ENCODE peak calls at places on chromosomes 7 and 10, in five cellular contexts. W, N, K, I and Q are unnamed samples.

GRCh38 chr7:152145853-152146466 is 120.5 kb downstream of the GALNT11 start:
- DNase-seq in I (no peak), W (no peak), K (peak; percentile 64), N (peak; percentile 36), Q (no peak)

GRCh38 chr10:1741450-1741849 is 4.1 kb upstream of the ADARB2 start:
- DNase-seq in W (no peak), K (no peak), I (no peak), N (no peak), Q (no peak)

GRCh38 chr7:78018541-78019456 is 220.2 kb downstream of the PHTF2 start:
- DNase-seq in K (peak; percentile 72), N (peak; percentile 76), W (peak; percentile 33), I (peak; percentile 64), Q (no peak)

GRCh38 chr10:43965918-43966570 is 317.4 kb upstream of the ZNF32 start:
- DNase-seq in K (no peak), N (no peak), W (no peak), I (no peak), Q (peak; percentile 70)

GRCh38 chr7:155363852-155364600 is 66.3 kb downstream of the INSIG1 start:
- DNase-seq in I (no peak), W (no peak), K (no peak), N (no peak), Q (no peak)

GRCh38 chr7:37440738-37441404 is 7.8 kb downstream of the ELMO1 start:
- DNase-seq in N (no peak), W (no peak), K (no peak), I (peak; percentile 31), Q (no peak)

GRCh38 chr10:68052463-68052862 is 22.6 kb downstream of the HERC4 start:
- DNase-seq in I (no peak), N (no peak), K (no peak), W (no peak), Q (no peak)

GRCh38 chr10:59557052-59557451 is 152.6 kb downstream of the SLC16A9 start:
- DNase-seq in N (no peak), I (no peak), W (no peak), K (peak; percentile 11), Q (no peak)

GRCh38 chr7:101121996-101122932 is 4.6 kb upstream of the SERPINE1 start:
- DNase-seq in K (peak; percentile 98), I (peak; percentile 92), N (peak; percentile 86), W (peak; percentile 75), Q (no peak)

GRCh38 chr7:102973096-102973802 is 60.4 kb downstream of the LRRC17 start:
- DNase-seq in I (no peak), N (peak; percentile 38), W (no peak), K (no peak), Q (peak; percentile 64)

GRCh38 chr10:8583096-8583495 is 528.6 kb downstream of the GATA3 start:
- DNase-seq in W (no peak), I (no peak), K (no peak), N (no peak), Q (no peak)

GRCh38 chr10:44300666-44301649 is 83.9 kb downstream of the CXCL12 start:
- DNase-seq in W (peak; percentile 53), N (no peak), K (peak; percentile 81), I (peak; percentile 67), Q (peak; percentile 68)

GRCh38 chr10:19745672-19746071 is 70.6 kb upstream of the PLXDC2 start:
- DNase-seq in I (no peak), K (no peak), N (no peak), W (no peak), Q (no peak)

GRCh38 chr7:150398965-150399320 is 19.8 kb downstream of the ZNF775 start:
- DNase-seq in N (no peak), I (no peak), K (no peak), W (no peak), Q (no peak)

GRCh38 chr10:5387169-5387568 is 17.5 kb downstream of the TUBAL3 start:
- DNase-seq in N (no peak), I (no peak), W (no peak), K (no peak), Q (no peak)

GRCh38 chr7:134669845-134670373 is 23.3 kb downstream of the BPGM start:
- DNase-seq in K (peak; percentile 68), W (no peak), I (peak; percentile 59), N (no peak), Q (no peak)

GRCh38 chr7:157006829-157007469 is 3.5 kb downstream of the MNX1 start:
- DNase-seq in W (no peak), K (no peak), I (no peak), N (no peak), Q (no peak)
- TF ChIP-seq CTCF in W (no peak), K (no peak), I (no peak), N (no peak), Q (no peak)

GRCh38 chr10:26699631-26700030 is 2.1 kb downstream of the PDSS1 start:
- DNase-seq in N (no peak), I (no peak), W (no peak), K (no peak), Q (no peak)

GRCh38 chr10:26697163-26697921 is at the start of gene PDSS1:
- DNase-seq in W (peak; percentile 78), K (peak; percentile 64), I (peak; percentile 77), N (peak; percentile 78), Q (peak; percentile 93)

GRCh38 chr10:26697922-26698608 is 564 bp downstream of the PDSS1 start:
- DNase-seq in K (no peak), N (no peak), W (no peak), I (no peak), Q (no peak)

GRCh38 chr10:26698909-26699308 is 1.4 kb downstream of the PDSS1 start:
- DNase-seq in K (no peak), I (no peak), W (no peak), N (no peak), Q (no peak)

GRCh38 chr10:26696786-26697162 is 727 bp upstream of the PDSS1 start:
- DNase-seq in W (no peak), N (no peak), I (no peak), K (peak; percentile 68), Q (no peak)
- H3K27ac ChIP-seq in W (peak overlapping the region; percentile 99), N (peak overlapping the region; percentile 94), I (peak overlapping the region; percentile 94), K (peak overlapping the region; percentile 84), Q (peak overlapping the region; percentile 85)

GRCh38 chr10:87870154-87870553 is 6.7 kb downstream of the PTEN start:
- DNase-seq in K (no peak), W (no peak), N (no peak), I (no peak), Q (no peak)
- H3K4me1 ChIP-seq in K (peaks cover 7% of the 10 kb centered on the region), W (peaks cover 92% of the 10 kb centered on the region), N (peaks cover 26% of the 10 kb centered on the region), I (peaks cover 77% of the 10 kb centered on the region), Q (peaks cover 81% of the 10 kb centered on the region)

GRCh38 chr10:23354630-23355343 is 10.2 kb upstream of the C10orf67 start:
- DNase-seq in I (no peak), K (no peak), N (no peak), W (no peak), Q (no peak)

GRCh38 chr10:23362069-23362830 is 17.7 kb upstream of the C10orf67 start:
- DNase-seq in K (no peak), W (no peak), I (no peak), N (no peak), Q (no peak)

GRCh38 chr10:23359692-23360380 is 15.2 kb upstream of the C10orf67 start:
- DNase-seq in K (no peak), I (peak; percentile 46), N (no peak), W (no peak), Q (no peak)

GRCh38 chr10:23361665-23362064 is 17.1 kb upstream of the C10orf67 start:
- DNase-seq in N (no peak), K (no peak), W (no peak), I (no peak), Q (no peak)

DNA sequence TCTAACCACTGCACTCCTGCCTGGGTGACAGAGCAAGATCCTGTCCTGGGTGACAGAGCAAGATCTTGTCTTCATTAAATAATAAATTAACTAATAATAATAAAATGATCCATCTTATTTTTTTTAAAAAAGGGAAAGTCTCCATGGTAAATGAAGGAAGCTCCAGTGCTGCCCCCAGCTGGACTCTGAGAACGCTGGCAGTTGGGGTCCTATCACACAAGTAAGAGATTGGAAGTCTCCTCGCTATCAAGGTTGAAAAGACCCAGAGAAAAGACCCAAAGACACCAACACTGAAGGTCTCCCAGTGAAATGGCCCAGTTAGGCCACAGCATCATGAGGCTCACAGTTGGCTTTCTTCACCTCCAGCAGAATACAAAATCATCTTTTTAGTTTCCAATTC is 13.8 kb upstream of the C10orf67 start:
- DNase-seq in N (no peak), W (no peak), K (peak; percentile 60), I (no peak), Q (no peak)
- TF ChIP-seq CTCF in N (no peak), W (peak; percentile 17), K (peak; percentile 60), I (no peak), Q (no peak)

GRCh38 chr7:105270117-105270516 is 118.6 kb downstream of the SRPK2 start:
- DNase-seq in W (no peak), N (no peak), I (no peak), K (no peak), Q (no peak)

GRCh38 chr7:105267244-105267643 is 121.5 kb downstream of the SRPK2 start:
- DNase-seq in K (no peak), W (no peak), I (no peak), N (no peak), Q (no peak)

GRCh38 chr7:105269397-105269796 is 119.3 kb downstream of the SRPK2 start:
- DNase-seq in I (no peak), W (no peak), N (no peak), K (no peak), Q (no peak)

GRCh38 chr7:105268056-105268455 is 120.7 kb downstream of the SRPK2 start:
- DNase-seq in K (peak; percentile 63), N (no peak), W (no peak), I (no peak), Q (no peak)

DNA sequence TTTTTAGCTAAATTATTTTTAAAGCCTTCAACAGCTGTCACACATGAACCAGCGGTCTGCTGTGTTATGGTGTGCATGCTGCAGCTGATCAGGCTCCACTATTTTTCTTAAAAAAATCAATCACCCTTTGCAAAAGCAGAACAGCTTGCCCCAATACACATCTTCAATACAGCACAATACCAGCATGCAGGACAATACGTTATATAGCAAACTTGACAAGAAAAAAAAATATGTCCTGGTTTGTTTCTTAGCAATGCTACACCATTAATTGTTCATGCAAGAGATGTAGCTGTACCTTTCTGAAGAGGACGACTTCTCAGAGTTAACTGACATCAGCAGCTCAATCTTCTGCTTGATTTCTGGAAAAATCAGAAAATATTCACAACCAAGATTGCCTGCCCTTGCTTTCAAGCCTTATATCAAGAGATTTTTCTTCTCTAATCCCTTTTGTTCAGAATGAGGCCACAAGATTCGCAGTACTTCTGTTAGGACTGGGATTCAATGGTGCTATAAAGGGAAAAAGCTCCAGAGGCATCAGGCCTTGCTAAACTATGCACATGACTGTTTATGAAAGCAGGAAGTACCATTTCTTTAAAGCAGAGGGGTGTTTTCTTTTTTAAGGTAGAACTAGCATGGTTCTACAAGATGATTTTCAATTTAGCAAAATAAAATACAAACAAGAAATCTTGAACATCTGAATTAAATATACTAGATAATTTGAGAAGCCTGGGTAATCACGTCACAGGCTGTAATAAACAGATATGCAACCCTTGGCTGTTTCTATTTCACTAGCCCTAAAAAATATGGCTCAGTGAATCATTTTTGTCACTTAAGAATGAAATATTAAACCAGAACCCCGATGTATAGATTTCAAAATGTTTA is 120.0 kb downstream of the SRPK2 start:
- DNase-seq in N (peak; percentile 37), W (no peak), K (peak; percentile 80), I (no peak), Q (no peak)
- H3K27ac ChIP-seq in N (peak overlapping the region; percentile 57), W (peak overlapping the region; percentile 78), K (peak overlapping the region; percentile 42), I (peak overlapping the region; percentile 54), Q (peak overlapping the region; percentile 77)